ENCODE peak calls at places on chromosome 17, in four cellular contexts. One of them, this sample, is unnamed.
A peak's percentile ranks its signal among the peaks of the same experiment; 100 is the strongest.

GRCh38 chr17:77647531-77647930 is 311.0 kb upstream of the TNRC6C start:
- DNase-seq in stimulated activated naive CD8-positive, alpha-beta T cell treated with anti-CD3 and anti-CD28 coated beads, Interleukin-15, Interleukin-2, amounts not matched to agents 100 U/mL and 50 U/mL, for 24 hours: no peak
- DNase-seq in NCI-H524: no peak
- DNase-seq in activated CD4-positive, alpha-beta T cell treated with anti-CD3 and anti-CD28 coated beads, Interleukin-2, amount 50 U/mL, for 24 hours: no peak
- DNase-seq in this sample: no peak

GRCh38 chr17:67374329-67375053 is 2.6 kb upstream of the PITPNC1 start:
- DNase-seq in NCI-H524: peak; percentile 83
- DNase-seq in activated CD4-positive, alpha-beta T cell treated with anti-CD3 and anti-CD28 coated beads, Interleukin-2, amount 50 U/mL, for 24 hours: peak; percentile 83
- DNase-seq in stimulated activated naive CD8-positive, alpha-beta T cell treated with anti-CD3 and anti-CD28 coated beads, Interleukin-15, Interleukin-2, amounts not matched to agents 100 U/mL and 50 U/mL, for 24 hours: peak; percentile 91
- DNase-seq in this sample: peak; percentile 87

GRCh38 chr17:58364270-58364942 is 12.4 kb upstream of the SUPT4H1 start:
- DNase-seq in stimulated activated naive CD8-positive, alpha-beta T cell treated with anti-CD3 and anti-CD28 coated beads, Interleukin-15, Interleukin-2, amounts not matched to agents 100 U/mL and 50 U/mL, for 24 hours: no peak
- DNase-seq in NCI-H524: no peak
- DNase-seq in activated CD4-positive, alpha-beta T cell treated with anti-CD3 and anti-CD28 coated beads, Interleukin-2, amount 50 U/mL, for 24 hours: no peak
- DNase-seq in this sample: no peak

GRCh38 chr17:55454906-55455474 is 33.4 kb upstream of the MMD start:
- DNase-seq in activated CD4-positive, alpha-beta T cell treated with anti-CD3 and anti-CD28 coated beads, Interleukin-2, amount 50 U/mL, for 24 hours: no peak
- DNase-seq in stimulated activated naive CD8-positive, alpha-beta T cell treated with anti-CD3 and anti-CD28 coated beads, Interleukin-15, Interleukin-2, amounts not matched to agents 100 U/mL and 50 U/mL, for 24 hours: no peak
- DNase-seq in NCI-H524: no peak
- DNase-seq in this sample: no peak

GRCh38 chr17:60901806-60902205 is 224.2 kb downstream of the BCAS3 start:
- DNase-seq in NCI-H524: no peak
- DNase-seq in stimulated activated naive CD8-positive, alpha-beta T cell treated with anti-CD3 and anti-CD28 coated beads, Interleukin-15, Interleukin-2, amounts not matched to agents 100 U/mL and 50 U/mL, for 24 hours: no peak
- DNase-seq in activated CD4-positive, alpha-beta T cell treated with anti-CD3 and anti-CD28 coated beads, Interleukin-2, amount 50 U/mL, for 24 hours: no peak
- DNase-seq in this sample: no peak

GRCh38 chr17:42153919-42154491 is 784 bp downstream of the RAB5C start:
- DNase-seq in stimulated activated naive CD8-positive, alpha-beta T cell treated with anti-CD3 and anti-CD28 coated beads, Interleukin-15, Interleukin-2, amounts not matched to agents 100 U/mL and 50 U/mL, for 24 hours: no peak
- DNase-seq in NCI-H524: no peak
- DNase-seq in activated CD4-positive, alpha-beta T cell treated with anti-CD3 and anti-CD28 coated beads, Interleukin-2, amount 50 U/mL, for 24 hours: no peak
- DNase-seq in this sample: no peak

GRCh38 chr17:42285346-42286050 is 2.8 kb upstream of the STAT5A start:
- DNase-seq in activated CD4-positive, alpha-beta T cell treated with anti-CD3 and anti-CD28 coated beads, Interleukin-2, amount 50 U/mL, for 24 hours: no peak
- DNase-seq in NCI-H524: no peak
- DNase-seq in stimulated activated naive CD8-positive, alpha-beta T cell treated with anti-CD3 and anti-CD28 coated beads, Interleukin-15, Interleukin-2, amounts not matched to agents 100 U/mL and 50 U/mL, for 24 hours: no peak
- DNase-seq in this sample: no peak

GRCh38 chr17:5719976-5720375 is 135.7 kb upstream of the NLRP1 start:
- DNase-seq in activated CD4-positive, alpha-beta T cell treated with anti-CD3 and anti-CD28 coated beads, Interleukin-2, amount 50 U/mL, for 24 hours: no peak
- DNase-seq in stimulated activated naive CD8-positive, alpha-beta T cell treated with anti-CD3 and anti-CD28 coated beads, Interleukin-15, Interleukin-2, amounts not matched to agents 100 U/mL and 50 U/mL, for 24 hours: no peak
- DNase-seq in NCI-H524: no peak
- DNase-seq in this sample: no peak

GRCh38 chr17:2181206-2181983 is 122.2 kb downstream of the SMG6 start:
- DNase-seq in NCI-H524: no peak
- DNase-seq in activated CD4-positive, alpha-beta T cell treated with anti-CD3 and anti-CD28 coated beads, Interleukin-2, amount 50 U/mL, for 24 hours: no peak
- DNase-seq in stimulated activated naive CD8-positive, alpha-beta T cell treated with anti-CD3 and anti-CD28 coated beads, Interleukin-15, Interleukin-2, amounts not matched to agents 100 U/mL and 50 U/mL, for 24 hours: no peak
- DNase-seq in this sample: peak; percentile 61

GRCh38 chr17:3959295-3959899 is 4.8 kb downstream of the ATP2A3 start:
- DNase-seq in activated CD4-positive, alpha-beta T cell treated with anti-CD3 and anti-CD28 coated beads, Interleukin-2, amount 50 U/mL, for 24 hours: no peak
- DNase-seq in NCI-H524: no peak
- DNase-seq in stimulated activated naive CD8-positive, alpha-beta T cell treated with anti-CD3 and anti-CD28 coated beads, Interleukin-15, Interleukin-2, amounts not matched to agents 100 U/mL and 50 U/mL, for 24 hours: peak; percentile 22
- DNase-seq in this sample: no peak

GRCh38 chr17:62724398-62725146 is 83.5 kb downstream of the MARCHF10 start:
- DNase-seq in NCI-H524: no peak
- DNase-seq in stimulated activated naive CD8-positive, alpha-beta T cell treated with anti-CD3 and anti-CD28 coated beads, Interleukin-15, Interleukin-2, amounts not matched to agents 100 U/mL and 50 U/mL, for 24 hours: peak; percentile 79
- DNase-seq in activated CD4-positive, alpha-beta T cell treated with anti-CD3 and anti-CD28 coated beads, Interleukin-2, amount 50 U/mL, for 24 hours: peak; percentile 83
- DNase-seq in this sample: no peak

GRCh38 chr17:71762526-71762925 is 358.3 kb upstream of the SOX9 start:
- DNase-seq in stimulated activated naive CD8-positive, alpha-beta T cell treated with anti-CD3 and anti-CD28 coated beads, Interleukin-15, Interleukin-2, amounts not matched to agents 100 U/mL and 50 U/mL, for 24 hours: no peak
- DNase-seq in activated CD4-positive, alpha-beta T cell treated with anti-CD3 and anti-CD28 coated beads, Interleukin-2, amount 50 U/mL, for 24 hours: no peak
- DNase-seq in NCI-H524: no peak
- DNase-seq in this sample: no peak

GRCh38 chr17:40796846-40797245 is 2.9 kb downstream of the KRT28 start:
- DNase-seq in activated CD4-positive, alpha-beta T cell treated with anti-CD3 and anti-CD28 coated beads, Interleukin-2, amount 50 U/mL, for 24 hours: no peak
- DNase-seq in NCI-H524: no peak
- DNase-seq in stimulated activated naive CD8-positive, alpha-beta T cell treated with anti-CD3 and anti-CD28 coated beads, Interleukin-15, Interleukin-2, amounts not matched to agents 100 U/mL and 50 U/mL, for 24 hours: no peak
- DNase-seq in this sample: no peak

GRCh38 chr17:40058151-40058784 is 4.1 kb upstream of the MED24 start:
- DNase-seq in stimulated activated naive CD8-positive, alpha-beta T cell treated with anti-CD3 and anti-CD28 coated beads, Interleukin-15, Interleukin-2, amounts not matched to agents 100 U/mL and 50 U/mL, for 24 hours: no peak
- DNase-seq in activated CD4-positive, alpha-beta T cell treated with anti-CD3 and anti-CD28 coated beads, Interleukin-2, amount 50 U/mL, for 24 hours: no peak
- DNase-seq in NCI-H524: no peak
- DNase-seq in this sample: no peak

GRCh38 chr17:47192549-47192948 is 3.5 kb upstream of the CDC27 start:
- DNase-seq in NCI-H524: peak; percentile 79
- DNase-seq in activated CD4-positive, alpha-beta T cell treated with anti-CD3 and anti-CD28 coated beads, Interleukin-2, amount 50 U/mL, for 24 hours: no peak
- DNase-seq in stimulated activated naive CD8-positive, alpha-beta T cell treated with anti-CD3 and anti-CD28 coated beads, Interleukin-15, Interleukin-2, amounts not matched to agents 100 U/mL and 50 U/mL, for 24 hours: no peak
- DNase-seq in this sample: no peak

GRCh38 chr17:6786618-6787017 is 10.6 kb downstream of the FBXO39 start:
- DNase-seq in stimulated activated naive CD8-positive, alpha-beta T cell treated with anti-CD3 and anti-CD28 coated beads, Interleukin-15, Interleukin-2, amounts not matched to agents 100 U/mL and 50 U/mL, for 24 hours: no peak
- DNase-seq in activated CD4-positive, alpha-beta T cell treated with anti-CD3 and anti-CD28 coated beads, Interleukin-2, amount 50 U/mL, for 24 hours: no peak
- DNase-seq in NCI-H524: no peak
- DNase-seq in this sample: no peak

GRCh38 chr17:43570518-43570928 is 24.4 kb upstream of the ETV4 start:
- DNase-seq in activated CD4-positive, alpha-beta T cell treated with anti-CD3 and anti-CD28 coated beads, Interleukin-2, amount 50 U/mL, for 24 hours: no peak
- DNase-seq in stimulated activated naive CD8-positive, alpha-beta T cell treated with anti-CD3 and anti-CD28 coated beads, Interleukin-15, Interleukin-2, amounts not matched to agents 100 U/mL and 50 U/mL, for 24 hours: no peak
- DNase-seq in NCI-H524: no peak
- DNase-seq in this sample: no peak

GRCh38 chr17:75635610-75636202 is 2.5 kb downstream of the SMIM5 start:
- DNase-seq in activated CD4-positive, alpha-beta T cell treated with anti-CD3 and anti-CD28 coated beads, Interleukin-2, amount 50 U/mL, for 24 hours: no peak
- DNase-seq in NCI-H524: no peak
- DNase-seq in stimulated activated naive CD8-positive, alpha-beta T cell treated with anti-CD3 and anti-CD28 coated beads, Interleukin-15, Interleukin-2, amounts not matched to agents 100 U/mL and 50 U/mL, for 24 hours: no peak
- DNase-seq in this sample: peak; percentile 68

GRCh38 chr17:54727624-54728023 is 173.0 kb upstream of the TOM1L1 start:
- DNase-seq in NCI-H524: no peak
- DNase-seq in stimulated activated naive CD8-positive, alpha-beta T cell treated with anti-CD3 and anti-CD28 coated beads, Interleukin-15, Interleukin-2, amounts not matched to agents 100 U/mL and 50 U/mL, for 24 hours: no peak
- DNase-seq in activated CD4-positive, alpha-beta T cell treated with anti-CD3 and anti-CD28 coated beads, Interleukin-2, amount 50 U/mL, for 24 hours: no peak
- DNase-seq in this sample: no peak

GRCh38 chr17:8231701-8232100 is 16.2 kb downstream of the CTC1 start:
- DNase-seq in activated CD4-positive, alpha-beta T cell treated with anti-CD3 and anti-CD28 coated beads, Interleukin-2, amount 50 U/mL, for 24 hours: no peak
- DNase-seq in NCI-H524: no peak
- DNase-seq in stimulated activated naive CD8-positive, alpha-beta T cell treated with anti-CD3 and anti-CD28 coated beads, Interleukin-15, Interleukin-2, amounts not matched to agents 100 U/mL and 50 U/mL, for 24 hours: no peak
- DNase-seq in this sample: no peak

GRCh38 chr17:51298508-51299371 is 38.4 kb downstream of the UTP18 start:
- DNase-seq in stimulated activated naive CD8-positive, alpha-beta T cell treated with anti-CD3 and anti-CD28 coated beads, Interleukin-15, Interleukin-2, amounts not matched to agents 100 U/mL and 50 U/mL, for 24 hours: no peak
- DNase-seq in activated CD4-positive, alpha-beta T cell treated with anti-CD3 and anti-CD28 coated beads, Interleukin-2, amount 50 U/mL, for 24 hours: no peak
- DNase-seq in NCI-H524: peak; percentile 59
- DNase-seq in this sample: peak; percentile 68

GRCh38 chr17:66915204-66915611 is 49.3 kb upstream of the CACNG4 start:
- DNase-seq in NCI-H524: no peak
- DNase-seq in activated CD4-positive, alpha-beta T cell treated with anti-CD3 and anti-CD28 coated beads, Interleukin-2, amount 50 U/mL, for 24 hours: no peak
- DNase-seq in stimulated activated naive CD8-positive, alpha-beta T cell treated with anti-CD3 and anti-CD28 coated beads, Interleukin-15, Interleukin-2, amounts not matched to agents 100 U/mL and 50 U/mL, for 24 hours: no peak
- DNase-seq in this sample: no peak

GRCh38 chr17:41147531-41148204 is 2.0 kb downstream of the KRTAP4-5 start:
- DNase-seq in NCI-H524: no peak
- DNase-seq in stimulated activated naive CD8-positive, alpha-beta T cell treated with anti-CD3 and anti-CD28 coated beads, Interleukin-15, Interleukin-2, amounts not matched to agents 100 U/mL and 50 U/mL, for 24 hours: no peak
- DNase-seq in activated CD4-positive, alpha-beta T cell treated with anti-CD3 and anti-CD28 coated beads, Interleukin-2, amount 50 U/mL, for 24 hours: no peak
- DNase-seq in this sample: no peak

GRCh38 chr17:51365090-51365489 is 104.7 kb downstream of the UTP18 start:
- DNase-seq in activated CD4-positive, alpha-beta T cell treated with anti-CD3 and anti-CD28 coated beads, Interleukin-2, amount 50 U/mL, for 24 hours: no peak
- DNase-seq in stimulated activated naive CD8-positive, alpha-beta T cell treated with anti-CD3 and anti-CD28 coated beads, Interleukin-15, Interleukin-2, amounts not matched to agents 100 U/mL and 50 U/mL, for 24 hours: peak; percentile 6
- DNase-seq in NCI-H524: no peak
- DNase-seq in this sample: no peak

This sample was measured in midbrain.